ENCODE peak calls at places on chromosomes 1 and 21, in four cellular contexts. O, B, I and X are unnamed samples.

GRCh38 chr1:160777486-160778089 is 18.4 kb upstream of the LY9 start:
- DNase-seq in O (peak; percentile 61), B (peak; percentile 35), I (peak; percentile 84), X (peak; percentile 44)

GRCh38 chr1:241163363-241163762 is 193.6 kb downstream of the RGS7 start:
- DNase-seq in I (peak; percentile 49), O (no peak), B (no peak), X (peak; percentile 6)

GRCh38 chr1:156896490-156897033 is 3.0 kb downstream of the PEAR1 start:
- DNase-seq in I (peak; percentile 56), O (no peak), B (no peak), X (peak; percentile 72)

GRCh38 chr1:40344597-40344996 is 27.5 kb upstream of the COL9A2 start:
- DNase-seq in B (peak; percentile 30), O (peak; percentile 75), I (peak; percentile 18), X (no peak)

GRCh38 chr1:81760487-81761097 is 40.1 kb upstream of the ADGRL2 start:
- DNase-seq in I (peak; percentile 33), B (no peak), O (no peak), X (no peak)

GRCh38 chr1:183080406-183080805 is 57.2 kb downstream of the LAMC1 start:
- DNase-seq in B (no peak), I (no peak), O (no peak), X (no peak)

GRCh38 chr1:33736496-33736895 is 127.4 kb upstream of the HMGB4 start:
- DNase-seq in B (no peak), I (no peak), O (no peak), X (no peak)

GRCh38 chr1:35143737-35144508 is 49.0 kb downstream of the SFPQ start:
- DNase-seq in O (no peak), I (no peak), B (no peak), X (no peak)

GRCh38 chr1:230915079-230915478 is 46.8 kb upstream of the C1orf198 start:
- DNase-seq in O (no peak), I (no peak), B (no peak), X (no peak)

GRCh38 chr1:12001249-12001917 is 17.9 kb upstream of the MIIP start:
- DNase-seq in O (peak; percentile 52), B (no peak), I (peak; percentile 89), X (peak; percentile 83)

GRCh38 chr21:41846536-41846935 is 32.6 kb downstream of the PRDM15 start:
- DNase-seq in I (no peak), B (no peak), O (no peak), X (no peak)

GRCh38 chr21:41848533-41848932 is 30.6 kb downstream of the PRDM15 start:
- DNase-seq in B (no peak), O (no peak), I (no peak), X (no peak)

GRCh38 chr21:41846033-41846317 is 33.2 kb downstream of the PRDM15 start:
- DNase-seq in O (no peak), I (no peak), B (no peak), X (no peak)

GRCh38 chr21:41845310-41846032 is 33.7 kb downstream of the PRDM15 start:
- DNase-seq in O (no peak), B (no peak), I (no peak), X (no peak)

DNA sequence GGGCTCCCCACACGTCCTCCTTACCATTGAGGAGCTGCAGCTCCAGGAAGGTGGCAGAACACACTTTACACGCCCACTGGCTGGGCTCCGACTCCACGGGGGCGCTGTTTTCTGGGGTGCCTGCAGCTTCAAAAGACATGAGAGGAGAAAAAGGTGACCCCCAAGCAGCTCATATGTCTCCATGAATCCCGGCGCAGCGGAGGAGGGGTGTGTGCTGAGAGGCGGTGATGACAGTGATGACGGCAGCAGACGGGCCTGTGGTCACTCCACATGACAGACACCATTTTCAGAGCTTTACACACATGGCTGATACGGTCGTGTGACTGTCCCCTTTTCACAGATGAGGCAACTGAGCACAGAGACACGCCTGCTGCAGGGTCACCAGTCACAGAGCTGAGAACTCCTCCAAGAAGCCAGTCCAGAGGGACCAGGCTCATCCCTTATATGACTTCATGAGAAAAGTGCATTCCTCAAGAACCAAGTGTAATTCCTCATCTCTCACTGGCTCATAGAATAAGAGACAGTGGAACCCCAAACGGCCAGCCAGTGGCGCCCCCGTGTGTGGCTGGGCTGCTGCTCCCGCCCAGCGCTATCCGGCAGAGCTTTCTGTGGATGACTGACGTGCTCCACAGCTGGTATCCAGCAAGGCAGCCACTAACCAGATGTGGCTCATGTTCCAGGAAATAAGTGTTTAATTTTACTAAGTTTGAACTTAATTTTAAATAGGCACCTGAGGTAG is 31.9 kb downstream of the PRDM15 start:
- DNase-seq in I (peak; percentile 60), B (no peak), O (no peak), X (peak; percentile 84)
- H3K4me3 ChIP-seq in I (no peak overlapping the region), B (no peak overlapping the region), O (no peak overlapping the region), X (no peak overlapping the region)

DNA sequence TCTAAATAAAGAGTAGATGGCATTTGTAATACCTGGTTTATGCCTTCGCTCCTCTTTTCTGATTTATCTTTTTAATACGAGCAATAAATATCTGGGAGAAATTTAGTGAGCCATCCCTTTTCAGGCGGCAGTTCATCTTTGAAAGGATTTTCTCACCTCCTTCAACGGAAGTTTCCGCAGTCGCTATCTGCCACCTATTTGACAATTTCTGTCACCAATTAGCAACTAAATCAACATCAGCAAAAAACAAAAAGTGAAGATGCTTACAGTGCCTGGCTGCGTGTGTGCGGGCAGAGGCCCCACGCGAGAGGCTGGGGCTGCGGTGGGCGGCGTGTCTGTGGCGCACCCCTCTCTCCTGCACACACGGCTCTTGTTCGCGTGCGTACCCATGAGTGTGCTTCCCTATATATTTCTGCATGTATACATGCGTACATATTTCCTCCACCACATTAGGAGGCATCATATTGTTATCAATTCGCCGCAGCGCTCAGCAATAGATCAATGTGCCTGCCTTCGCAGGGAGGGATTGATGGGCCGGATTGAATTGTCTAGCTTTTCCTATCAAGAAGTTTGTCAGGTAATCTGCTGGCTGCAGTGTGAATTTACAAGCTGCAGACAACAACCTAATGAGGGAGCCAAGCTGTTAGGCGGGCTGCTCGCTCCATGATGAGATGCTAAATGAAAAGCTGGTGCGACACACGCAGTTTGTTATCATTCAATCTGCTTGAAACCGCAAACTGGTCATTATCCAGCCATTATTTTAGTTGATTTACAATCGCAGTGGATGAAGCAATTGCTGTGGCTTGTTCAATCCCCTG is 117.5 kb upstream of the BARHL2 start:
- DNase-seq in I (no peak), B (no peak), O (no peak), X (no peak)
- H3K27me3 ChIP-seq in I (peaks cover 97% of the 10 kb centered on the region), B (peaks cover 67% of the 10 kb centered on the region), O (no peaks in the 10 kb centered on the region), X (peaks cover 75% of the 10 kb centered on the region)

GRCh38 chr1:64848812-64849211 is 103.9 kb downstream of the RAVER2 start:
- DNase-seq in O (no peak), B (no peak), I (no peak), X (no peak)

GRCh38 chr1:64846573-64847430 is 101.9 kb downstream of the RAVER2 start:
- DNase-seq in O (no peak), I (no peak), B (no peak), X (peak; percentile 21)

GRCh38 chr1:64845831-64846425 is 101.1 kb downstream of the RAVER2 start:
- DNase-seq in O (no peak), I (no peak), B (no peak), X (no peak)

GRCh38 chr1:64848136-64848535 is 103.3 kb downstream of the RAVER2 start:
- DNase-seq in O (no peak), B (no peak), I (no peak), X (peak; percentile 16)

GRCh38 chr1:64847666-64848065 is 102.8 kb downstream of the RAVER2 start:
- DNase-seq in B (no peak), O (no peak), I (no peak), X (peak; percentile 15)
- H3K36me3 ChIP-seq in B (peaks cover 76% of the 10 kb centered on the region), O (no peaks in the 10 kb centered on the region), I (no peaks in the 10 kb centered on the region), X (peaks cover 9% of the 10 kb centered on the region)

GRCh38 chr1:220300442-220301121 is 28.3 kb upstream of the RAB3GAP2 start:
- DNase-seq in I (peak; percentile 64), B (no peak), O (no peak), X (peak; percentile 2)
- H3K4me3 ChIP-seq in I (no peak overlapping the region), B (no peak overlapping the region), O (no peak overlapping the region), X (no peak overlapping the region)

DNA sequence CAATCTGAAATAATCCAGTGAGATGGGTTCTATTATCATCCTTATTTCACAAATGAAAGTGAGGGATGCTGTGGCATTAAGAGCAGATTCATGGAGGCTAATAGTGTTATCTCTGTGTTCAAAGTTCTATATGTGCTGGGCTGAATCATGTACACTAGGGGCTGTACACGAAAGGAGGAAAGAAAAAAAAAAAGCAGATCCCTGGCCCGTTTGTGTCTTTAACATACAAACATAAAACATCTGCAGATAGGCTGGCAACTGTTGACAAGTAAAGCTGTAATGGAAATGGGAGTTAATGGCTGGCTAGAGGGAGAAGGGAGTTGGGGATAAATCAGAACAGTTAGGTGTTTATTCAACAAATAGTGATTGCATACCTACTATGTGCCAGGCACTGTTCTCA is 3.1 kb downstream of the WNT2B start:
- DNase-seq in I (no peak), O (no peak), B (no peak), X (no peak)
- H3K27me3 ChIP-seq in I (peaks cover 63% of the 10 kb centered on the region), O (no peaks in the 10 kb centered on the region), B (peaks cover 4% of the 10 kb centered on the region), X (peaks cover 62% of the 10 kb centered on the region)

GRCh38 chr1:212351588-212352362 is 62.9 kb downstream of the PACC1 start:
- DNase-seq in B (no peak), I (no peak), O (no peak), X (no peak)

GRCh38 chr1:212355230-212355969 is 59.3 kb downstream of the PACC1 start:
- DNase-seq in O (no peak), B (no peak), I (no peak), X (no peak)

GRCh38 chr1:212354464-212354863 is 60.2 kb downstream of the PACC1 start:
- DNase-seq in O (no peak), I (no peak), B (no peak), X (no peak)

DNA sequence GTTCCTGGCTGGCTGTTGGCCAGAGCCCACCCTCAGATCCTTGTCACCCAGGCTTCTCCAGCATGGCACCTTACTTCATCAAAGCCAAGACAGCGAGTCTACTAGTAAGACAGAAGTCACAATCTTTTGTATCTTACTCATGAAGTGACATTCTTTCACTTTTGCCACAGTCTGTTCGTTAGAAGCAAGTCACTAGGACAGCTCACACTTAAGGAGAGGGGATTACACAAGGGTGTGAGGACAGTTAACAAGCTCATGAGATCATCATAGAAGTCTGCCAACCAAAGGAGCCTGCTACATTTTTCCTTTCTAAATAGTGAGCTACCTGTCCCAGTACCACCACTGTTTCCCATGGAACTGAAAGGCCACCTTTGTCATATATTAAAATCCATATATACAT is 61.5 kb downstream of the PACC1 start:
- DNase-seq in B (no peak), O (no peak), I (no peak), X (no peak)
- H3K36me3 ChIP-seq in B (peaks cover 23% of the 10 kb centered on the region), O (no peaks in the 10 kb centered on the region), I (peaks cover 8% of the 10 kb centered on the region), X (peaks cover 7% of the 10 kb centered on the region)

DNA sequence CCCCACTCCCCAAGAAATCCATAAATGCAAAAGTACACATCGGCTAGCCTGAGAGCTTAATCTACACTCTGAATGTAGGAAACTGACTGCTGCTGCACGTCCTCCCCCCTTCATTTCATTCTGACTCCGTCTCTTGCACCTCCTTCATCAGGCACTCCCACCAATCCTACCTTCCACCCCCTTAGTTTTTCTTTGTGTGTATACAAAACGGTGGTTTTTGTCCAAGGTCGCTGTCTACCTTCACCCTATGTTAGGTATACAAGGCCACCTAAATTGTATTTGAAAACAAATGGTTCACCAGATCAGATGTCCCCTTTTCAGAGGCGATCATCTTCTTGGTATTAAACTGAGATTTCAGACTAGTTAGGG is 1.9 kb downstream of the WDR26 start:
- DNase-seq in I (no peak), B (no peak), O (no peak), X (peak; percentile 25)
- H3K4me3 ChIP-seq in I (peak overlapping the region; percentile 65), B (peak overlapping the region; percentile 64), O (peak overlapping the region; percentile 71), X (peak overlapping the region; percentile 89)